ENCODE peak calls at places on chromosomes 4 and X, in ten cellular contexts. Y is esophagus muscularis mucosa; H is GM23248; B is body of pancreas; A is CD4-positive, alpha-beta memory T cell; N is CD8-positive, alpha-beta memory T cell; D is hepatocyte; Z is fibroblast of lung; J is IMR-90; E is trophoblast cell. R is an unnamed sample.

GRCh38 chrX:135893294-135893817 is at the start of the genes CT45A10 and SAGE1:
- DNase-seq in B (no peak), H (no peak), Z (no peak), E (no peak), A (no peak), J (no peak), N (no peak), Y (no peak), D (no peak), R (no peak)

GRCh38 chr4:112175840-112176239 is 30.6 kb downstream of the FAM241A start:
- DNase-seq in Z (no peak), N (no peak), B (no peak), A (no peak), J (no peak), Y (no peak), D (no peak), H (no peak), E (no peak), R (no peak)

GRCh38 chr4:38902695-38903094 is 35.1 kb downstream of the FAM114A1 start:
- DNase-seq in Z (no peak), E (peak; percentile 19), N (peak; percentile 42), D (peak; percentile 21), B (no peak), J (no peak), Y (no peak), A (peak; percentile 50), H (peak; percentile 38), R (no peak)

GRCh38 chr4:94758141-94758699 is 465 bp downstream of the BMPR1B start:
- DNase-seq in J (no peak), E (peak; percentile 47), A (no peak), Z (peak; percentile 41), D (peak; percentile 54), Y (no peak), H (peak; percentile 67), N (no peak), B (peak; percentile 47), R (no peak)

GRCh38 chrX:134172588-134173259 is 64.3 kb upstream of the CCDC160 start:
- DNase-seq in E (peak; percentile 42), J (no peak), N (peak; percentile 26), A (peak; percentile 27), Y (no peak), H (peak; percentile 17), D (peak; percentile 27), Z (no peak), B (peak; percentile 39), R (no peak)

GRCh38 chr4:17447675-17448298 is 64.1 kb downstream of the QDPR start:
- DNase-seq in N (peak; percentile 39), B (peak; percentile 45), A (peak; percentile 55), E (peak; percentile 85), H (peak; percentile 86), J (peak; percentile 81), D (peak; percentile 85), Z (peak; percentile 77), Y (no peak), R (peak; percentile 29)

GRCh38 chrX:148049441-148049840 is 68.3 kb downstream of the FMR1NB start:
- DNase-seq in Y (no peak), H (peak; percentile 40), N (peak; percentile 33), E (peak; percentile 70), A (peak; percentile 33), B (no peak), Z (peak; percentile 25), J (peak; percentile 18), D (peak; percentile 46), R (no peak)

GRCh38 chr4:93285346-93285745 is 543.2 kb upstream of the ATOH1 start:
- DNase-seq in Y (no peak), A (no peak), N (no peak), B (no peak), D (no peak), H (no peak), E (no peak), J (no peak), Z (no peak), R (no peak)

GRCh38 chr4:72352746-72353145 is 216.3 kb downstream of the ADAMTS3 start:
- DNase-seq in A (no peak), J (no peak), D (no peak), E (peak; percentile 93), Y (no peak), B (no peak), N (no peak), Z (no peak), H (peak; percentile 13), R (no peak)

GRCh38 chr4:121736735-121737351 is 28.1 kb downstream of the SMIM43 start:
- DNase-seq in D (peak; percentile 74), N (no peak), Y (no peak), H (peak; percentile 77), J (peak; percentile 70), B (peak; percentile 28), E (peak; percentile 82), Z (peak; percentile 56), A (peak; percentile 12), R (no peak)

GRCh38 chr4:33715996-33716395 is 2528.3 kb downstream of the ARAP2 start:
- DNase-seq in N (no peak), Z (peak; percentile 89), D (no peak), E (no peak), A (no peak), H (peak; percentile 90), J (no peak), B (no peak), Y (no peak), R (no peak)

GRCh38 chrX:118352566-118352965 is 6.7 kb downstream of the WDR44 start:
- DNase-seq in N (no peak), E (no peak), B (no peak), D (no peak), Z (no peak), A (no peak), H (no peak), Y (no peak), J (no peak), R (no peak)

GRCh38 chr4:99362768-99363167 is 10.2 kb upstream of the ADH1C start:
- DNase-seq in E (no peak), H (no peak), J (no peak), A (no peak), N (no peak), Y (no peak), B (no peak), Z (no peak), D (no peak), R (no peak)

GRCh38 chrX:40189621-40190020 is 91.9 kb upstream of the BCOR start:
- DNase-seq in A (no peak), Z (no peak), E (peak; percentile 77), Y (no peak), J (no peak), N (no peak), H (peak; percentile 18), B (no peak), D (no peak), R (no peak)

GRCh38 chr4:76665139-76665538 is 230.1 kb downstream of the SHROOM3 start:
- DNase-seq in Z (peak; percentile 82), D (no peak), H (peak; percentile 47), Y (no peak), E (peak; percentile 38), N (no peak), A (no peak), B (peak; percentile 73), J (peak; percentile 43), R (no peak)

GRCh38 chr4:97627785-97628184 is 515.5 kb downstream of the STPG2 start:
- DNase-seq in B (no peak), J (no peak), Y (no peak), H (no peak), D (no peak), N (no peak), Z (no peak), E (no peak), A (no peak), R (no peak)

GRCh38 chrX:1554469-1555210 is 17.7 kb upstream of the P2RY8 start:
- DNase-seq in J (no peak), E (no peak), A (peak; percentile 82), Z (no peak), B (no peak), H (no peak), Y (peak; percentile 47), D (no peak), N (peak; percentile 80), R (no peak)

GRCh38 chr4:143184217-143184502 is 557 bp upstream of the USP38 start:
- DNase-seq in H (no peak), A (no peak), Y (no peak), D (no peak), B (no peak), J (no peak), N (no peak), E (peak; percentile 81), Z (no peak), R (no peak)

GRCh38 chr4:30717208-30718020 is 2.8 kb upstream of the PCDH7 start:
- DNase-seq in Z (peak; percentile 86), A (no peak), N (peak; percentile 10), H (peak; percentile 70), E (peak; percentile 5), B (peak; percentile 13), J (peak; percentile 70), D (peak; percentile 69), Y (no peak), R (peak; percentile 31)

GRCh38 chr4:159719531-159719930 is 616.7 kb downstream of the RAPGEF2 start:
- DNase-seq in J (no peak), Z (peak; percentile 41), N (no peak), E (no peak), A (no peak), B (no peak), Y (no peak), D (no peak), H (no peak), R (no peak)

GRCh38 chrX:39563189-39563588 is 534.6 kb downstream of the BCOR start:
- DNase-seq in N (no peak), H (no peak), B (no peak), A (no peak), Z (no peak), J (no peak), Y (no peak), D (no peak), E (peak; percentile 74), R (no peak)

GRCh38 chr4:16024009-16024408 is 59.8 kb downstream of the PROM1 start:
- DNase-seq in D (no peak), J (peak; percentile 32), E (no peak), Y (no peak), A (no peak), H (peak; percentile 67), B (no peak), N (no peak), Z (peak; percentile 45), R (no peak)
- H3K4me3 ChIP-seq in D (no peak overlapping the region), J (no peak overlapping the region), E (no peak overlapping the region), Y (no peak overlapping the region), A (no peak overlapping the region), H (no peak overlapping the region), B (no peak overlapping the region), N (no peak overlapping the region), Z (no peak overlapping the region), R (no peak overlapping the region)

GRCh38 chrX:129954804-129955203 is 27.6 kb upstream of the BCORL1 start:
- DNase-seq in E (no peak), Z (no peak), N (no peak), H (no peak), B (no peak), Y (no peak), A (no peak), D (no peak), J (no peak), R (no peak)
- H3K27me3 ChIP-seq in E (no peaks in the 10 kb centered on the region), Z (no peaks in the 10 kb centered on the region), N (no peaks in the 10 kb centered on the region), H (no peaks in the 10 kb centered on the region), B (no peaks in the 10 kb centered on the region), Y (no peaks in the 10 kb centered on the region), A (no peaks in the 10 kb centered on the region), D (no peaks in the 10 kb centered on the region), J (peaks cover 9% of the 10 kb centered on the region), R (peaks cover 38% of the 10 kb centered on the region)

GRCh38 chr4:53962516-53963225 is 101.7 kb downstream of the CHIC2 start:
- DNase-seq in Y (peak; percentile 68), E (no peak), H (peak; percentile 88), B (no peak), N (no peak), A (no peak), J (peak; percentile 90), Z (peak; percentile 96), D (peak; percentile 36), R (no peak)
- H3K27ac ChIP-seq in Y (no peak overlapping the region), E (peak overlapping the region; percentile 94), H (peak overlapping the region; percentile 70), B (no peak overlapping the region), N (no peak overlapping the region), A (no peak overlapping the region), J (peak overlapping the region; percentile 11), Z (no peak overlapping the region), D (no peak overlapping the region), R (no peak overlapping the region)

GRCh38 chr4:24103434-24104168 is 213.8 kb upstream of the PPARGC1A start:
- DNase-seq in D (no peak), E (no peak), A (no peak), H (no peak), N (no peak), Y (no peak), Z (peak; percentile 66), B (no peak), J (peak; percentile 58), R (no peak)
- H3K4me3 ChIP-seq in D (no peak overlapping the region), E (no peak overlapping the region), A (no peak overlapping the region), H (no peak overlapping the region), N (no peak overlapping the region), Y (peak overlapping the region; percentile 5), Z (no peak overlapping the region), B (no peak overlapping the region), J (no peak overlapping the region), R (no peak overlapping the region)

R was measured in dorsolateral prefrontal cortex.